ENCODE peak calls at places on chromosomes 7 and 10, in nine cellular contexts. B is OCI-LY7; H is brain microvascular endothelial cell; T is heart right ventricle; U is neural progenitor cell; N is spleen; Z is CD4-positive, alpha-beta memory T cell; M is transverse colon; L is pancreas. P is an unnamed sample. For H3K36me3, the result is how much of the 10 kb centered on the place peaks cover.

GRCh38 chr7:105975770-105976428 is 12.8 kb downstream of the CDHR3 start:
- DNase-seq in H (no peak), M (no peak), B (no peak), L (no peak), U (no peak), Z (no peak), T (no peak), N (no peak), P (no peak)

GRCh38 chr7:3067193-3067592 is 23.5 kb upstream of the CARD11 start:
- DNase-seq in U (no peak), Z (peak), H (no peak), M (no peak), B (no peak), N (no peak), L (no peak), T (no peak), P (no peak)

GRCh38 chr10:13956826-13957225 is 370.1 kb downstream of the PRPF18 start:
- DNase-seq in Z (no peak), H (peak), M (peak), U (no peak), T (peak), L (no peak), B (no peak), N (no peak), P (no peak)

GRCh38 chr10:133067152-133068090 is 20.3 kb upstream of the ADGRA1 start:
- DNase-seq in B (no peak), L (no peak), N (no peak), U (no peak), H (peak), M (no peak), T (no peak), Z (no peak), P (no peak)

GRCh38 chr10:13945760-13946460 is 359.1 kb downstream of the PRPF18 start:
- DNase-seq in Z (no peak), M (no peak), H (no peak), T (no peak), L (no peak), B (no peak), U (no peak), N (no peak), P (no peak)

GRCh38 chr10:126904493-126904806 is 778 bp upstream of the DOCK1 start:
- DNase-seq in M (no peak), T (no peak), N (no peak), H (no peak), U (no peak), B (no peak), Z (no peak), L (no peak), P (no peak)

GRCh38 chr7:137209151-137209822 is 134.2 kb downstream of the PTN start:
- DNase-seq in N (no peak), M (no peak), U (no peak), T (no peak), B (no peak), L (no peak), H (no peak), Z (no peak), P (no peak)

GRCh38 chr10:30671011-30671616 is 41.6 kb upstream of the LYZL2 start:
- DNase-seq in T (no peak), B (peak), N (no peak), H (peak), U (peak), Z (peak), M (peak), L (no peak), P (peak)

GRCh38 chr7:152366662-152367061 is 69.1 kb downstream of the KMT2C start:
- DNase-seq in L (no peak), Z (no peak), H (no peak), B (no peak), T (peak), N (peak), U (no peak), M (peak), P (no peak)

DNA sequence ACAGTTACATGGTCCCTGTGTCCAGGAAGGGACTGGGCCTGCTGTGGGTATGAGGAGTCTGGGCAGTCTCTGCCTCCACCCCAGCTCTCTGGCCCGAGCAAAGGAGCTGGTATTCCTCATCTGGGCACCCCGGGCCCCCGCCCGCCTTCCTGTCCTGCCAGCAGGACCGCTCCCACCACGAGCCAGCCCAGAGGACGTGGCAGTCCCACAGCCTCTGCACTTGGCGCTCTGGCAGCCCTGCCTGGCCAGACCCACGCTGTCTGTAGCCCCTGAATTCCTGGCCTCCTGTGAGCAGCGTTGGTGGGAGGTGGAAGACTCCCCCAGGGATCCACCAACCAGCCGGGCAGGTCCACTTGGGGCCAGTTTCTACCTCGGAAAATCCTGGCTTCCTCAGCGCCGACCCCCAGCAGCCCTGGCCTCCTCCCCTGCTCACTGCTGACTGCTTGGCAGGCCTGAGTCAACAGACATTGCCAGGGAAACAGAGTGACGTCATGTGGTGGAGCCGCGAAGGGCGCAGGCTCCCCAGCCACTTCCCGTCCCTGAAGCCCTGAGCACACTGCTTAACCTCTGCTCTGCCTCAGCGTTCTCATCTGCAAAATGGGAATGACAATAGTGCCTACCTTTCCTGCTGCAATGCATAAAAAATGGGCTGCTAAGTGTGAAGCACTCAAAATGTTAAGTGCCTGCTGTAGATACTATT is 21.6 kb upstream of the LIMK1 start:
- DNase-seq in T (peak), M (peak), H (peak), L (peak), U (no peak), Z (peak), N (peak), B (peak), P (peak)
- H3K4me3 ChIP-seq in T (no peak), M (no peak), H (peak), L (peak), U (no peak), Z (no peak), N (no peak), B (no peak), P (peak)

GRCh38 chr10:114943000-114943399 is 5.0 kb downstream of the TRUB1 start:
- DNase-seq in H (no peak), L (no peak), T (no peak), Z (no peak), N (no peak), M (no peak), U (no peak), B (no peak), P (no peak)
- H3K36me3 ChIP-seq in H (under half), L (under half), T (half or more), Z (under half), N (under half), M (under half), U (under half), B (half or more), P (under half)

GRCh38 chr10:45040921-45041320 is 40.2 kb downstream of the ZNF22 start:
- DNase-seq in L (no peak), H (peak), Z (no peak), M (no peak), N (no peak), U (no peak), B (no peak), T (no peak), P (no peak)

GRCh38 chr10:45044290-45044689 is 43.6 kb downstream of the ZNF22 start:
- DNase-seq in N (no peak), L (no peak), U (no peak), M (no peak), B (no peak), Z (no peak), H (no peak), T (no peak), P (no peak)
- H3K4me3 ChIP-seq in N (no peak), L (no peak), U (no peak), M (no peak), B (no peak), Z (no peak), H (no peak), T (no peak), P (no peak)

GRCh38 chr7:103336781-103337180 is 7.8 kb downstream of the DNAJC2 start:
- DNase-seq in L (no peak), U (no peak), M (no peak), H (no peak), T (no peak), Z (no peak), N (no peak), B (no peak), P (no peak)
- H3K36me3 ChIP-seq in L (under half), U (under half), M (under half), H (half or more), T (half or more), Z (under half), N (half or more), B (half or more), P (half or more)